ENCODE peak calls at places on chromosome X, in six cellular contexts. S is IMR-90, H is HepG2, Q is A549, J is K562, Y is SK-N-SH. N is an unnamed sample.

GRCh38 chrX:70030242-70030823 is 19.4 kb downstream of the AWAT2 start:
- DNase-seq in H (peak), Y (peak), Q (peak), J (peak), S (peak), N (no peak)

GRCh38 chrX:10110984-10111363 is 45.8 kb upstream of the CLCN4 start:
- DNase-seq in S (no peak), H (no peak), Q (no peak), J (no peak), Y (no peak), N (peak)

GRCh38 chrX:115393271-115393670 is 103.8 kb downstream of the LUZP4 start:
- DNase-seq in S (peak), H (peak), J (no peak), Y (no peak), Q (peak), N (no peak)

GRCh38 chrX:45760187-45760742 is 559.6 kb upstream of the DIPK2B start:
- DNase-seq in H (no peak), J (no peak), Y (no peak), Q (no peak), S (no peak), N (no peak)

GRCh38 chrX:52576946-52577345 is 60.1 kb upstream of the XAGE1B start:
- DNase-seq in Q (no peak), J (no peak), S (no peak), H (no peak), Y (no peak), N (no peak)

GRCh38 chrX:153307546-153308175 is 13.9 kb downstream of the PNMA6F start:
- DNase-seq in Y (no peak), J (no peak), S (no peak), Q (no peak), H (no peak), N (no peak)

GRCh38 chrX:118976599-118977340 is 2.4 kb downstream of the LONRF3 start:
- DNase-seq in S (no peak), Y (peak), J (peak), Q (peak), H (no peak), N (no peak)

GRCh38 chrX:1164322-1165288 is 47.8 kb downstream of the CRLF2 start:
- DNase-seq in Y (peak), J (no peak), H (no peak), S (no peak), Q (peak), N (no peak)

GRCh38 chrX:77446029-77446585 is 1.1 kb upstream of the FGF16 start:
- DNase-seq in Y (no peak), S (no peak), H (no peak), J (no peak), Q (no peak), N (no peak)

GRCh38 chrX:150361070-150361776 is 1.9 kb upstream of the MAMLD1 start:
- DNase-seq in S (peak), H (no peak), Y (peak), J (peak), Q (peak), N (no peak)

GRCh38 chrX:5474282-5474681 is 754.4 kb downstream of the NLGN4X start:
- DNase-seq in Y (no peak), Q (peak), S (no peak), H (no peak), J (no peak), N (no peak)

GRCh38 chrX:23904096-23904495 is 3.6 kb downstream of the APOO start:
- DNase-seq in J (peak), Q (no peak), S (peak), Y (no peak), H (no peak), N (no peak)

GRCh38 chrX:150889131-150889530 is 9.3 kb downstream of the CD99L2 start:
- DNase-seq in J (no peak), S (no peak), Y (no peak), H (no peak), Q (no peak), N (no peak)

GRCh38 chrX:54358424-54359211 is 772 bp upstream of the WNK3 start:
- DNase-seq in J (no peak), H (no peak), Y (peak), Q (no peak), S (peak), N (no peak)

GRCh38 chrX:138150709-138151108 is 560.8 kb downstream of the FGF13 start:
- DNase-seq in Y (no peak), J (no peak), H (no peak), S (no peak), Q (no peak), N (no peak)

GRCh38 chrX:39242187-39242586 is 440.9 kb downstream of the MID1IP1 start:
- DNase-seq in J (peak), H (peak), Q (peak), Y (peak), S (no peak), N (no peak)

GRCh38 chrX:137166591-137166990 is 132.8 kb upstream of the GPR101 start:
- DNase-seq in S (no peak), Q (no peak), Y (peak), J (peak), H (no peak), N (no peak)

GRCh38 chrX:70497026-70497425 is 52.4 kb downstream of the DLG3 start:
- DNase-seq in Q (no peak), J (no peak), Y (no peak), H (no peak), S (no peak), N (no peak)

GRCh38 chrX:9258346-9259104 is 206.3 kb upstream of the TBL1X start:
- DNase-seq in J (no peak), H (no peak), Y (no peak), Q (no peak), S (no peak), N (no peak)

GRCh38 chrX:2935364-2935748 is 6.2 kb upstream of the ARSD start:
- DNase-seq in J (no peak), Q (no peak), S (no peak), H (no peak), Y (no peak), N (no peak)

GRCh38 chrX:85930099-85930498 is 117.3 kb downstream of the CHM start:
- DNase-seq in Y (no peak), Q (no peak), H (no peak), S (no peak), J (no peak), N (no peak)

GRCh38 chrX:41329101-41329500 is 4.9 kb upstream of the DDX3X start:
- DNase-seq in S (no peak), J (no peak), Q (no peak), Y (no peak), H (no peak), N (no peak)

GRCh38 chrX:46547857-46548256 is 2.6 kb upstream of the ZNF674 start:
- DNase-seq in Q (peak), Y (no peak), H (peak), J (no peak), S (peak), N (no peak)

GRCh38 chrX:140507223-140507981 is 2.5 kb upstream of the SOX3 start:
- DNase-seq in Y (peak), Q (no peak), S (no peak), J (no peak), H (no peak), N (no peak)

GRCh38 chrX:33001107-33001506 is 210.2 kb downstream of the DMD start:
- DNase-seq in J (no peak), Y (no peak), S (no peak), H (no peak), Q (no peak), N (no peak)

GRCh38 chrX:70042399-70043371 is 7.1 kb downstream of the AWAT2 start:
- DNase-seq in H (peak), J (peak), S (peak), Q (peak), Y (no peak), N (no peak)

GRCh38 chrX:135086197-135086854 is 34.0 kb downstream of the ETDB start:
- DNase-seq in J (peak), H (peak), Q (peak), S (peak), Y (peak), N (peak)

GRCh38 chrX:135094726-135095125 is 25.6 kb downstream of the ETDB start:
- DNase-seq in J (no peak), S (no peak), Q (no peak), Y (no peak), H (no peak), N (no peak)

GRCh38 chrX:135087867-135088266 is 32.5 kb downstream of the ETDB start:
- DNase-seq in S (no peak), J (no peak), H (no peak), Q (no peak), Y (no peak), N (no peak)

GRCh38 chrX:135089126-135089525 is 31.2 kb downstream of the ETDB start:
- DNase-seq in H (no peak), Y (no peak), Q (no peak), J (no peak), S (no peak), N (no peak)
- TF ChIP-seq SMC3 in H (no peak), Y (no peak), Q (no peak), J (no peak), S (no peak), N (no peak)

DNA sequence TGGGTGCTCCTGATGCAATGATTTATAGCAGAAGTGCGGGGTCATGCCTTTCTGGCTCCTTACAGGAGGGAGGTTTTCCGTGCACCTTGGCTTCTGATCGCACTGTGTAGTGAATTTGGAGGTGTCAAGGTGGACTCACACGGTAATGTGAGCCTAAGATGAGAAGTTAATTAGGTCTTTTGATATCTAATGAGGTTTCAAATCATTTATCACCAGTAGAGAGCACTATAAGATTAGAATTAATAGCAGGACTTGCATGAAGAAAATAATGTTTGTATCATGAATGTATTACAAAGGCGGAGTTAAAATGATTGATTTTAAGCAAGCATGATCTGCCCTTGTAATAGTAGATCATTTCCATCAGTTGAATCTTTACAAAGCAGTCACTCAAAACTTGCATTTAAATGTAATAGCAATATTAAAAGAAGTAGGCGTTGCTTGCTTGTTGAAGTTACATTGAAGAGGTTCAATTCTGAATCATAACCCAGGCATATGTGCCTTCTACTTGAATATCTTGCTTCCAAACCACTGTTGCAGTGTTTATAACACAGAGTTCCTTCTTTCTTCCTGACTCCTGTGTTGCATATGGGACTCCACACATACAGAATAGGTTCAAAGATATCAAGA is 152.1 kb downstream of the FMR1NB start:
- DNase-seq in Y (no peak), J (no peak), H (no peak), S (no peak), Q (peak), N (no peak)
- TF ChIP-seq SMC3 in Y (no peak), J (no peak), H (no peak), S (no peak), Q (no peak), N (peak)

GRCh38 chrX:106898462-106898861 is 4.7 kb downstream of the RIPPLY1 start:
- DNase-seq in Q (peak), H (peak), S (peak), J (peak), Y (peak), N (peak)
- TF ChIP-seq SMC3 in Q (peak), H (peak), S (peak), J (no peak), Y (peak), N (peak)

GRCh38 chrX:109362101-109362500 is 119.8 kb downstream of the GUCY2F start:
- DNase-seq in H (no peak), S (no peak), Q (no peak), J (no peak), Y (no peak), N (no peak)
- TF ChIP-seq SMC3 in H (no peak), S (no peak), Q (no peak), J (no peak), Y (no peak), N (no peak)